ENCODE peak calls at places on chromosomes 5 and 9, in ten cellular contexts. Z is CD4-positive, alpha-beta T cell; P is tibial artery; Q is fibroblast of lung; U is psoas muscle; C is choroid plexus epithelial cell; F is fibroblast of villous mesenchyme; V is lower leg skin; Y is sigmoid colon; X is AG09319. O is an unnamed sample.

GRCh38 chr9:131799177-131799823 is 59.4 kb upstream of the RAPGEF1 start:
- DNase-seq in P (no peak), Q (peak; percentile 32), U (no peak), F (peak; percentile 52), C (peak; percentile 49), V (no peak), X (peak; percentile 5), Z (peak; percentile 46), Y (no peak), O (peak; percentile 54)

GRCh38 chr5:177393206-177393765 is 7.2 kb downstream of the PFN3 start:
- DNase-seq in Q (no peak), F (no peak), C (no peak), P (no peak), U (no peak), V (no peak), Y (no peak), X (no peak), Z (no peak), O (no peak)

GRCh38 chr5:37696190-37697021 is 143.4 kb downstream of the GDNF start:
- DNase-seq in Z (no peak), U (no peak), Q (peak; percentile 83), F (no peak), V (no peak), X (no peak), Y (no peak), P (no peak), C (peak; percentile 48), O (peak; percentile 33)

GRCh38 chr5:135490245-135491037 is 38.3 kb upstream of the TIFAB start:
- DNase-seq in Q (no peak), P (no peak), Y (no peak), V (no peak), F (no peak), X (no peak), C (peak; percentile 9), U (no peak), Z (no peak), O (no peak)

GRCh38 chr5:67118050-67118620 is 78.5 kb downstream of the CD180 start:
- DNase-seq in F (no peak), U (no peak), Z (no peak), V (no peak), C (no peak), P (no peak), Q (no peak), X (no peak), Y (no peak), O (no peak)

GRCh38 chr5:172412724-172413260 is 41.5 kb downstream of the SH3PXD2B start:
- DNase-seq in V (peak; percentile 93), C (peak; percentile 91), P (peak; percentile 95), Z (no peak), Y (peak; percentile 96), X (peak; percentile 97), Q (peak; percentile 99), U (peak; percentile 96), F (peak; percentile 97), O (no peak)

GRCh38 chr5:152437861-152438260 is 32.8 kb upstream of the NMUR2 start:
- DNase-seq in X (no peak), P (no peak), V (no peak), C (no peak), F (no peak), Y (no peak), U (no peak), Z (no peak), Q (no peak), O (no peak)

GRCh38 chr5:90562331-90562730 is 3.7 kb downstream of the ADGRV1 start:
- DNase-seq in V (no peak), Q (no peak), Z (no peak), F (no peak), U (no peak), C (no peak), P (no peak), X (no peak), Y (no peak), O (no peak)

GRCh38 chr5:42889311-42889933 is 77.7 kb upstream of the SELENOP start:
- DNase-seq in U (peak; percentile 77), V (peak; percentile 84), Q (peak; percentile 46), X (peak; percentile 48), F (peak; percentile 76), P (peak; percentile 87), C (peak; percentile 90), Z (peak; percentile 56), Y (peak; percentile 83), O (peak; percentile 86)

GRCh38 chr9:122816163-122816867 is 12.1 kb downstream of the PDCL start:
- DNase-seq in C (peak; percentile 67), Z (peak; percentile 48), F (no peak), P (peak; percentile 63), X (no peak), Q (no peak), U (peak; percentile 59), Y (no peak), V (peak; percentile 30), O (no peak)

GRCh38 chr5:107184066-107184465 is 486.7 kb downstream of the EFNA5 start:
- DNase-seq in C (no peak), Y (no peak), V (no peak), Z (no peak), P (no peak), X (no peak), F (no peak), Q (no peak), U (no peak), O (no peak)

GRCh38 chr5:9173281-9174048 is 372.4 kb downstream of the SEMA5A start:
- DNase-seq in C (peak; percentile 97), U (no peak), V (no peak), Q (peak; percentile 40), Z (no peak), Y (no peak), X (peak; percentile 42), F (peak; percentile 90), P (no peak), O (no peak)

GRCh38 chr5:157778121-157778805 is 34.8 kb downstream of the LSM11 start:
- DNase-seq in U (no peak), F (peak; percentile 85), X (peak; percentile 8), P (no peak), Z (no peak), Y (no peak), Q (peak; percentile 64), C (peak; percentile 67), V (no peak), O (peak; percentile 29)

GRCh38 chr9:38066167-38066906 is 2.7 kb downstream of the SHB start:
- DNase-seq in C (no peak), V (no peak), U (no peak), Y (peak; percentile 60), Q (no peak), F (no peak), Z (no peak), X (no peak), P (no peak), O (no peak)
- TF ChIP-seq CTCF in C (peak; percentile 47), V (no peak), U (peak; percentile 6), Y (no peak), Q (no peak), F (peak; percentile 21), Z (no peak), X (no peak), P (no peak), O (no peak)

GRCh38 chr5:160460377-160461049 is 38.9 kb downstream of the PTTG1 start:
- DNase-seq in X (no peak), C (peak; percentile 59), V (no peak), U (no peak), Z (no peak), Y (no peak), F (no peak), Q (peak; percentile 46), P (no peak), O (no peak)
- TF ChIP-seq CTCF in X (peak; percentile 12), C (peak; percentile 63), V (no peak), U (no peak), Z (no peak), Y (no peak), F (peak; percentile 29), Q (peak; percentile 20), P (no peak), O (no peak)

GRCh38 chr5:126742425-126742824 is 34.5 kb upstream of the LMNB1 start:
- DNase-seq in U (no peak), P (no peak), X (no peak), Q (no peak), Y (no peak), Z (no peak), F (no peak), V (no peak), C (no peak), O (no peak)

GRCh38 chr5:126745259-126745992 is 31.5 kb upstream of the LMNB1 start:
- DNase-seq in P (no peak), Y (no peak), X (no peak), Z (no peak), C (no peak), V (no peak), Q (no peak), F (no peak), U (no peak), O (no peak)

GRCh38 chr5:126744842-126745241 is 32.1 kb upstream of the LMNB1 start:
- DNase-seq in U (no peak), P (no peak), Z (no peak), C (no peak), Y (no peak), V (no peak), X (no peak), F (no peak), Q (no peak), O (no peak)

GRCh38 chr5:126746290-126746689 is 30.6 kb upstream of the LMNB1 start:
- DNase-seq in U (no peak), Q (peak; percentile 25), P (no peak), Y (no peak), Z (no peak), C (no peak), F (no peak), X (no peak), V (no peak), O (no peak)

DNA sequence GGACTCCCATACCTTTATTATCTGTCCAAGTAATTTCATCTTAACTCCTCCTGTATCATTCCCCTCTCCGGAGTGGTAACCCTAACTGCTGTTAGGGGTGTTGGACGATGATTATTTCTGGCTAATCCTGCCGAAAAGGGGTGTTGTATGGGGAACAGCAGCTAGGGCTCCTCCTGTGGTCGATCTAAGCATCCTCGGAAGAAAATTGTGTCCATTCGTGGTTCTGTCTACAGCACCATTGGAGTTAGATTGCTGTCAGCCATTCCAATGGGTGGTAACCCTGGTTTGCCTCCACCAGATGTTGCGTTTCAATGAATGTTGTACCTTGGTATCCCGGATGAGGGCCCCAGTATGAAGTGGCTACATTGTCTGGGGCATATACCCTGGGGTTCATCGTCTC is 35.6 kb upstream of the LMNB1 start:
- DNase-seq in Y (no peak), X (no peak), U (no peak), P (no peak), F (no peak), Z (no peak), V (no peak), Q (no peak), C (no peak), O (no peak)
- TF ChIP-seq CTCF in Y (no peak), X (no peak), U (no peak), P (no peak), F (no peak), Z (no peak), V (no peak), Q (no peak), C (peak; percentile 4), O (no peak)

GRCh38 chr5:102296229-102296817 is at the start of gene SLCO4C1:
- DNase-seq in P (peak; percentile 32), Z (peak; percentile 58), X (no peak), F (peak; percentile 0), Y (peak; percentile 72), C (peak; percentile 58), V (peak; percentile 18), U (peak; percentile 75), Q (peak; percentile 59), O (peak; percentile 98)
- TF ChIP-seq CTCF in P (no peak), Z (peak; percentile 63), X (no peak), F (no peak), Y (no peak), C (peak; percentile 58), V (no peak), U (peak; percentile 13), Q (peak; percentile 44), O (peak; percentile 80)

O was measured in Calu3.